ENCODE peak calls at places on chromosomes 7 and 10, in ten cellular contexts. T, C, A, G, M, Z, J, B, E and N are unnamed samples.

GRCh38 chr10:81730901-81731300 is 144.1 kb upstream of the NRG3 start:
- DNase-seq in T (no peak), A (no peak), G (no peak), E (no peak), J (no peak), M (no peak), C (no peak), Z (no peak), B (no peak), N (no peak)

GRCh38 chr7:32062150-32062549 is 8.1 kb downstream of the PDE1C start:
- DNase-seq in E (peak), M (peak), J (no peak), A (no peak), Z (no peak), T (peak), B (peak), C (no peak), G (no peak), N (peak)

GRCh38 chr7:48280100-48280499 is 108.8 kb downstream of the ABCA13 start:
- DNase-seq in M (no peak), G (no peak), A (no peak), Z (no peak), J (no peak), T (peak), C (no peak), E (peak), B (peak), N (no peak)

GRCh38 chr10:74955796-74956195 is 129.4 kb downstream of the KAT6B start:
- DNase-seq in G (no peak), M (no peak), C (no peak), A (no peak), Z (no peak), E (no peak), B (peak), T (no peak), J (no peak), N (no peak)

GRCh38 chr10:1202343-1202742 is 146.2 kb downstream of the WDR37 start:
- DNase-seq in T (no peak), E (no peak), M (no peak), C (no peak), G (no peak), Z (no peak), A (peak), J (no peak), B (no peak), N (no peak)

GRCh38 chr10:2011106-2011716 is 273.9 kb upstream of the ADARB2 start:
- DNase-seq in E (no peak), C (no peak), T (no peak), J (no peak), G (no peak), B (no peak), M (no peak), Z (no peak), A (no peak), N (no peak)

GRCh38 chr10:32189400-32190084 is 133.3 kb upstream of the KIF5B start:
- DNase-seq in G (no peak), M (peak), J (no peak), B (peak), C (no peak), A (no peak), T (no peak), E (peak), Z (no peak), N (peak)

GRCh38 chr7:86954960-86955359 is 104.5 kb downstream of the ELAPOR2 start:
- DNase-seq in Z (no peak), E (no peak), C (no peak), T (no peak), A (no peak), J (no peak), B (no peak), G (no peak), M (no peak), N (no peak)

GRCh38 chr7:92834661-92835139 is 1.7 kb downstream of the CDK6 start:
- DNase-seq in T (peak), J (peak), E (no peak), Z (peak), G (no peak), C (no peak), A (peak), M (no peak), B (no peak), N (no peak)

GRCh38 chr10:17649836-17650235 is 5.9 kb downstream of the STAM start:
- DNase-seq in Z (no peak), G (no peak), C (no peak), B (peak), M (no peak), T (no peak), A (no peak), E (peak), J (no peak), N (peak)

GRCh38 chr10:113062977-113063967 is 113.2 kb downstream of the TCF7L2 start:
- DNase-seq in J (no peak), G (no peak), E (peak), T (no peak), Z (no peak), A (no peak), B (no peak), M (no peak), C (no peak), N (no peak)